ENCODE peak calls at places on chromosomes 7 and 10, in seven cellular contexts. W is IMR-90, F is HFFc6, X is MM.1S, U is lung, Q is stomach, J is osteoblast. V is an unnamed sample.

GRCh38 chr10:12067336-12067735 is 1.4 kb upstream of the DHTKD1 start:
- DNase-seq in F (peak; percentile 94), U (no peak), Q (no peak), J (peak; percentile 93), X (no peak), W (peak; percentile 93), V (no peak)

GRCh38 chr7:66837007-66837406 is 84.0 kb upstream of the TMEM248 start:
- DNase-seq in X (peak; percentile 66), F (no peak), Q (peak; percentile 46), W (peak; percentile 34), J (no peak), U (no peak), V (no peak)

GRCh38 chr10:11626071-11626470 is 14.6 kb upstream of the USP6NL start:
- DNase-seq in W (no peak), Q (no peak), F (no peak), X (no peak), J (no peak), U (no peak), V (no peak)

GRCh38 chr10:106360870-106361269 is 803.6 kb downstream of the SORCS1 start:
- DNase-seq in F (peak; percentile 75), Q (no peak), J (no peak), W (peak; percentile 83), X (no peak), U (no peak), V (no peak)

GRCh38 chr7:144710791-144711190 is 125.1 kb downstream of the TPK1 start:
- DNase-seq in U (no peak), W (no peak), Q (no peak), J (no peak), F (no peak), X (no peak), V (no peak)

GRCh38 chr7:35374858-35375257 is 121.0 kb upstream of the TBX20 start:
- DNase-seq in X (no peak), Q (no peak), F (no peak), J (no peak), U (no peak), W (no peak), V (no peak)

GRCh38 chr7:143487566-143487965 is 9.9 kb downstream of the TAS2R41 start:
- DNase-seq in F (peak; percentile 66), X (peak; percentile 88), W (peak; percentile 62), J (no peak), Q (no peak), U (peak; percentile 44), V (no peak)

GRCh38 chr7:2040893-2041270 is 191.9 kb downstream of the MAD1L1 start:
- DNase-seq in U (no peak), J (peak; percentile 59), W (no peak), F (no peak), X (no peak), Q (no peak), V (no peak)

GRCh38 chr7:36192050-36192824 is 39.2 kb downstream of the EEPD1 start:
- DNase-seq in Q (no peak), X (no peak), F (peak; percentile 88), W (peak; percentile 98), U (no peak), J (peak; percentile 87), V (no peak)

GRCh38 chr10:124250506-124250905 is 157.1 kb upstream of the CHST15 start:
- DNase-seq in W (no peak), Q (peak; percentile 15), U (no peak), J (peak; percentile 3), F (no peak), X (no peak), V (no peak)

GRCh38 chr7:107711301-107711700 is 32.6 kb upstream of the CBLL1 start:
- DNase-seq in U (no peak), Q (no peak), J (peak; percentile 53), W (peak; percentile 85), X (no peak), F (peak; percentile 73), V (no peak)

GRCh38 chr10:45580371-45580770 is 92.2 kb downstream of the ZFAND4 start:
- DNase-seq in W (no peak), J (no peak), F (no peak), U (no peak), X (peak; percentile 83), Q (no peak), V (no peak)

GRCh38 chr7:44396931-44397525 is 71.6 kb upstream of the CAMK2B start:
- DNase-seq in U (no peak), F (no peak), Q (no peak), X (no peak), W (peak; percentile 80), J (no peak), V (no peak)

GRCh38 chr7:50981743-50982142 is 199.0 kb upstream of the GRB10 start:
- DNase-seq in J (no peak), X (no peak), F (no peak), W (no peak), U (no peak), Q (no peak), V (no peak)

GRCh38 chr7:13016633-13017324 is 329.3 kb downstream of the ARL4A start:
- DNase-seq in Q (no peak), X (no peak), U (no peak), W (peak; percentile 55), J (peak; percentile 29), F (no peak), V (no peak)

DNA sequence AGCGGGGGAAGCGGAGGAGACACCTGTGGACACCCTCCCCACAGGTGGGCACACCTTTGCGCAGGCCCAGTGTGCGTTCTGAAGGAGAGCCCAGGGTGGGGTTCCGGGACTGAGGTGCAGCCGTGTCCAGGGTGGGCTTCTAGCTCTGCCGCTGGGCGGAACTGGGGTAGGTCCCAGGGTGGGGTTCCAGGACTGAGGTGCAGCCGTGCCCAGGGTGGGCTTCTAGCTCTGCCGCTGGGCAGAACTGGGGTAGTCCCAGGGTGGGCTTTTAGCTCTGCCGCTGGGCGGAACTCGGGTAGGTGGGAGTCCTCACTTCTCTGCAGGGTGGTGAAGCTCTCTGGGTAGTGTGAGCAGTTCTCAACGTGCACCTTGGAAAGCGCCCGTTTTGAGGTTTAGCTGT is 78.7 kb downstream of the DNAJB6 start:
- DNase-seq in X (no peak), U (no peak), F (no peak), Q (no peak), W (no peak), J (peak; percentile 58), V (no peak)
- TF ChIP-seq CTCF in X (no peak), U (no peak), F (no peak), Q (no peak), W (no peak), J (no peak), V (no peak)

DNA sequence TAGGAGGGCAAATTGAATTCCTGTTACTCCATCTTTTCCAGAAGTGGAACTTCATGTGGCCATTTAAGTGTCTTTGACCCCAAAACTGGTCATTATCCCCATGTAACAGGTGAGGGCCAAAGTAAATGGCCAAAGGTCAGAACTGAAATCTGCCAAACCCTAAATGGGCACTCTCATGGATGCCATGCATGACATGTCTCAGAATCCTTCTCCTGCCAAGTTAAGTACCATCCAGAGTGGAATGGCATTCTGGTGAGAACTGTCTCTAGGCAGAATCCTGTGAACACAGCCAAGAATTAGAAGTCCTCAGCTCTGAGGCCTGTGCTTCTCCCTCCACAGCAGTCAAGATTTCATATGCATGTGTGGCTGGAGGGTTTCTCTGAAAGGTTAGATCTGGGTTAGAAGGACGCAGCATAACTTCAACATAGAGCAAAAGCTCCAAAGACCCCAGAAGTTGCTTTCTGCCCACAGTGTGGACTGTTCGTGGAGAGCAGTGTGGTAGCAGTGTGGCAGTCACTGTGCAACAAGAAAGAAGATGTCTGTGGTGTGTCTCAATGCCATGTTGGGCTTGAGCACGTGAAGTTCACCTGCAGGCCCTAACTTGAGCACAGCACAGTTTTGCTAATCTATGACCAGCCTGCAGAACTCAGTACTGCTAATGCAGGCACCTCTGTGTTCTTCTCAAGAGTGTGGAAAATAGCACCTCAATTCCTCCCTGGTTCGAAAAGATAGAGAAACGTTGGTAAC is 121.3 kb downstream of the ADCY1 start:
- DNase-seq in Q (peak; percentile 4), X (no peak), W (no peak), J (no peak), U (no peak), F (no peak), V (peak; percentile 1)
- TF ChIP-seq CTCF in Q (no peak), X (no peak), W (no peak), J (no peak), U (no peak), F (no peak), V (no peak)

DNA sequence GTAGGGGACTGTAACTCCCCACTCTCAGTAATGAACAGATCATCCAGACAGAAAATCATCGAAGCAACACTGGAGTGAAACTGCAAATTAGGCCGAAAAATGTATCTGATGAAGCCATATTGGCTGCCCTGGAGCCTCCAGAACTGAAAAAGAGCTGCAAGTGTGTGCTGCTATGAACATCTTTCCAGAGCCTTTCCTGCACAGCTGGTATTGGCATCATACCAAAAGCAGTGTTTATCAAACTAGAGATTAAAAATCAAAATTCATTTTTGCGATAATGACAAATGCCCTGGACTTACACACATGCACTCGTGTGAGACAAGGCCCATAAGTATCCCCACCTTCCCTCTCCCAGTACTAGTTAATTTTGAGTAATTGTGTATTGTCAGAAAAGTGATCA is 6.8 kb upstream of the CLDN12 start:
- DNase-seq in F (no peak), J (peak; percentile 65), Q (no peak), W (no peak), X (no peak), U (no peak), V (no peak)
- TF ChIP-seq CTCF in F (no peak), J (no peak), Q (no peak), W (no peak), X (no peak), U (no peak), V (no peak)

GRCh38 chr7:139915864-139916716 is 87.0 kb downstream of the TBXAS1 start:
- DNase-seq in F (peak; percentile 98), U (peak; percentile 54), W (peak; percentile 99), Q (peak; percentile 46), X (peak; percentile 97), J (peak; percentile 91), V (no peak)
- TF ChIP-seq CTCF in F (no peak), U (no peak), W (no peak), Q (no peak), X (no peak), J (no peak), V (no peak)

DNA sequence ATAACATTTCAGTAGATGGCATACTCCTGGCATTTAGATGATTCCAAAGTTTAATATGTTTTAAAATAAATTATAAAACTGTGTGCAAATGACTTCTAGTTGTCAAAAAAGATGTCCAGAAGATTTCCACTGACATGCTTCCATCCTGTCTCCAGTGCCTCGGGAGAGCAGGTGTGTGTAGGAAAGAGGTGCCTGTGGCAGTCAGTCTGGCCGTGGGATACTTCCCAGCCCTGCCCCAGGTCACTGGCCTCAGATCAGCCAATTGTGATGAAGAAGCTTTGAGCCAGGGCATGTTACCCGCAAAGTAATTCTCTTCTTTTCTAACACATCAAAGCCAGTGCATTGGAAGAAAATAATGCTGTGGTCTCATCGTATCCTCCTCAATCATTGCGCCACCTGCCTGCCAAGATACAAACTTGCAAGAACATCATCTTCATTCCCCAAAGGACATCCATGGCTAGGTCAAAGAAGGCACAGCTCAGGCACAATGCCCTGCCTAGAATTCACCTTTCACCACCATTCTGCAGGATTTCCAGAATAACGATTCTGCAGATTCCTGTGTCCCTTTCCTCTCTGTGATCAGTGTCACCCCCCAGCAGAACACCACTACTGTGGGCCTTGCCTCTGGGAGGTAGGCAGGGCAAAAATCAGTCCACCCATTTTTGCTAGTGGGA is 6.3 kb upstream of the KCNMA1 start:
- DNase-seq in W (peak; percentile 73), Q (peak; percentile 40), X (peak; percentile 72), U (no peak), J (no peak), F (peak; percentile 60), V (peak; percentile 38)
- TF ChIP-seq CTCF in W (peak; percentile 71), Q (peak; percentile 41), X (peak; percentile 68), U (peak; percentile 24), J (peak; percentile 61), F (peak; percentile 85), V (peak; percentile 60)